ENCODE peak calls at places on chromosomes 12 and 14, in seven cellular contexts. One of them, this sample, is unnamed.

GRCh38 chr12:47094804-47095203 is 15.0 kb upstream of the AMIGO2 start:
- DNase-seq in T47D: no peak
- DNase-seq in fibroblast of lung: no peak
- DNase-seq in GM23338: no peak
- DNase-seq in NCI-H748 treated with DMSO at 0.1 percent for 48 hours: no peak
- DNase-seq in HFF-Myc: no peak
- DNase-seq in NCI-H774: peak
- DNase-seq in this sample: no peak

GRCh38 chr14:59687663-59688062 is 111.1 kb upstream of the CCDC175 start:
- DNase-seq in fibroblast of lung: no peak
- DNase-seq in T47D: no peak
- DNase-seq in NCI-H748 treated with DMSO at 0.1 percent for 48 hours: no peak
- DNase-seq in HFF-Myc: no peak
- DNase-seq in NCI-H774: no peak
- DNase-seq in GM23338: no peak
- DNase-seq in this sample: no peak

GRCh38 chr12:79250186-79250585 is 385.6 kb downstream of the SYT1 start:
- DNase-seq in T47D: no peak
- DNase-seq in GM23338: no peak
- DNase-seq in NCI-H748 treated with DMSO at 0.1 percent for 48 hours: no peak
- DNase-seq in fibroblast of lung: peak
- DNase-seq in HFF-Myc: no peak
- DNase-seq in NCI-H774: no peak
- DNase-seq in this sample: no peak

GRCh38 chr12:22286569-22286968 is 47.9 kb downstream of the ST8SIA1 start:
- DNase-seq in NCI-H748 treated with DMSO at 0.1 percent for 48 hours: no peak
- DNase-seq in T47D: no peak
- DNase-seq in NCI-H774: no peak
- DNase-seq in GM23338: no peak
- DNase-seq in HFF-Myc: peak
- DNase-seq in fibroblast of lung: peak
- DNase-seq in this sample: no peak

GRCh38 chr14:59629384-59630158 is 53.0 kb upstream of the CCDC175 start:
- DNase-seq in NCI-H748 treated with DMSO at 0.1 percent for 48 hours: peak
- DNase-seq in T47D: no peak
- DNase-seq in NCI-H774: no peak
- DNase-seq in HFF-Myc: no peak
- DNase-seq in fibroblast of lung: no peak
- DNase-seq in GM23338: peak
- DNase-seq in this sample: no peak

GRCh38 chr12:13597166-13597565 is 384.2 kb downstream of the GRIN2B start:
- DNase-seq in HFF-Myc: no peak
- DNase-seq in T47D: no peak
- DNase-seq in NCI-H748 treated with DMSO at 0.1 percent for 48 hours: no peak
- DNase-seq in fibroblast of lung: no peak
- DNase-seq in GM23338: no peak
- DNase-seq in NCI-H774: no peak
- DNase-seq in this sample: no peak

GRCh38 chr12:68886636-68887572 is 46.1 kb downstream of the CPM start:
- DNase-seq in T47D: no peak
- DNase-seq in NCI-H748 treated with DMSO at 0.1 percent for 48 hours: no peak
- DNase-seq in fibroblast of lung: no peak
- DNase-seq in GM23338: no peak
- DNase-seq in NCI-H774: no peak
- DNase-seq in HFF-Myc: no peak
- DNase-seq in this sample: no peak

GRCh38 chr14:53626771-53627170 is 329.9 kb downstream of the BMP4 start:
- DNase-seq in NCI-H774: no peak
- DNase-seq in NCI-H748 treated with DMSO at 0.1 percent for 48 hours: no peak
- DNase-seq in fibroblast of lung: no peak
- DNase-seq in T47D: no peak
- DNase-seq in GM23338: no peak
- DNase-seq in HFF-Myc: no peak
- DNase-seq in this sample: no peak

GRCh38 chr12:117321572-117321971 is 39.9 kb downstream of the NOS1 start:
- DNase-seq in HFF-Myc: no peak
- DNase-seq in NCI-H774: no peak
- DNase-seq in NCI-H748 treated with DMSO at 0.1 percent for 48 hours: no peak
- DNase-seq in T47D: no peak
- DNase-seq in GM23338: no peak
- DNase-seq in fibroblast of lung: no peak
- DNase-seq in this sample: no peak

GRCh38 chr12:106137456-106138278 is 1.1 kb downstream of the NUAK1 start:
- DNase-seq in HFF-Myc: no peak
- DNase-seq in NCI-H748 treated with DMSO at 0.1 percent for 48 hours: no peak
- DNase-seq in NCI-H774: no peak
- DNase-seq in GM23338: no peak
- DNase-seq in T47D: no peak
- DNase-seq in fibroblast of lung: no peak
- DNase-seq in this sample: no peak

GRCh38 chr14:89723930-89724915 is 230.3 kb downstream of the EFCAB11 start:
- DNase-seq in HFF-Myc: no peak
- DNase-seq in fibroblast of lung: no peak
- DNase-seq in NCI-H748 treated with DMSO at 0.1 percent for 48 hours: no peak
- DNase-seq in NCI-H774: no peak
- DNase-seq in T47D: peak
- DNase-seq in GM23338: no peak
- DNase-seq in this sample: no peak

GRCh38 chr14:85415015-85415712 is 114.8 kb upstream of the FLRT2 start:
- DNase-seq in NCI-H748 treated with DMSO at 0.1 percent for 48 hours: peak
- DNase-seq in fibroblast of lung: peak
- DNase-seq in T47D: peak
- DNase-seq in NCI-H774: no peak
- DNase-seq in HFF-Myc: peak
- DNase-seq in GM23338: peak
- DNase-seq in this sample: no peak

GRCh38 chr12:66196806-66197205 is 7.8 kb downstream of the IRAK3 start:
- DNase-seq in NCI-H774: no peak
- DNase-seq in GM23338: no peak
- DNase-seq in T47D: no peak
- DNase-seq in fibroblast of lung: no peak
- DNase-seq in NCI-H748 treated with DMSO at 0.1 percent for 48 hours: no peak
- DNase-seq in HFF-Myc: no peak
- DNase-seq in this sample: no peak

GRCh38 chr14:81668626-81669274 is 135.1 kb upstream of the SEL1L start:
- DNase-seq in T47D: no peak
- DNase-seq in GM23338: no peak
- DNase-seq in NCI-H748 treated with DMSO at 0.1 percent for 48 hours: no peak
- DNase-seq in NCI-H774: no peak
- DNase-seq in fibroblast of lung: no peak
- DNase-seq in HFF-Myc: no peak
- DNase-seq in this sample: no peak

GRCh38 chr12:2893007-2893406 is 2.3 kb downstream of the TULP3 start:
- DNase-seq in GM23338: no peak
- DNase-seq in NCI-H748 treated with DMSO at 0.1 percent for 48 hours: no peak
- DNase-seq in fibroblast of lung: peak
- DNase-seq in HFF-Myc: peak
- DNase-seq in NCI-H774: no peak
- DNase-seq in T47D: no peak
- DNase-seq in this sample: no peak

GRCh38 chr12:26744697-26745440 is 88.1 kb downstream of the ITPR2 start:
- DNase-seq in NCI-H774: no peak
- DNase-seq in HFF-Myc: no peak
- DNase-seq in T47D: no peak
- DNase-seq in GM23338: no peak
- DNase-seq in fibroblast of lung: no peak
- DNase-seq in NCI-H748 treated with DMSO at 0.1 percent for 48 hours: no peak
- DNase-seq in this sample: no peak

GRCh38 chr12:131229426-131230339 is 276.0 kb downstream of the ADGRD1 start:
- DNase-seq in T47D: no peak
- DNase-seq in NCI-H774: no peak
- DNase-seq in GM23338: peak
- DNase-seq in fibroblast of lung: no peak
- DNase-seq in NCI-H748 treated with DMSO at 0.1 percent for 48 hours: no peak
- DNase-seq in HFF-Myc: no peak
- DNase-seq in this sample: no peak

GRCh38 chr12:19894803-19895202 is 455.5 kb downstream of the AEBP2 start:
- DNase-seq in T47D: no peak
- DNase-seq in NCI-H774: no peak
- DNase-seq in NCI-H748 treated with DMSO at 0.1 percent for 48 hours: no peak
- DNase-seq in GM23338: no peak
- DNase-seq in fibroblast of lung: no peak
- DNase-seq in HFF-Myc: no peak
- DNase-seq in this sample: no peak

GRCh38 chr12:51269174-51270066 is 795 bp downstream of the SMAGP start:
- DNase-seq in NCI-H774: peak
- DNase-seq in NCI-H748 treated with DMSO at 0.1 percent for 48 hours: no peak
- DNase-seq in GM23338: peak
- DNase-seq in fibroblast of lung: peak
- DNase-seq in HFF-Myc: no peak
- DNase-seq in T47D: peak
- DNase-seq in this sample: no peak

GRCh38 chr12:105977256-105978051 is 161.3 kb downstream of the NUAK1 start:
- DNase-seq in NCI-H774: no peak
- DNase-seq in HFF-Myc: peak
- DNase-seq in T47D: no peak
- DNase-seq in fibroblast of lung: peak
- DNase-seq in GM23338: no peak
- DNase-seq in NCI-H748 treated with DMSO at 0.1 percent for 48 hours: no peak
- DNase-seq in this sample: no peak

GRCh38 chr14:23379331-23380196 is 2.7 kb downstream of the CMTM5 start:
- DNase-seq in T47D: peak
- DNase-seq in NCI-H774: peak
- DNase-seq in fibroblast of lung: peak
- DNase-seq in GM23338: peak
- DNase-seq in NCI-H748 treated with DMSO at 0.1 percent for 48 hours: peak
- DNase-seq in HFF-Myc: no peak
- DNase-seq in this sample: peak

GRCh38 chr14:35380794-35381193 is 23.8 kb downstream of the NFKBIA start:
- DNase-seq in GM23338: no peak
- DNase-seq in HFF-Myc: no peak
- DNase-seq in T47D: peak
- DNase-seq in NCI-H774: no peak
- DNase-seq in NCI-H748 treated with DMSO at 0.1 percent for 48 hours: no peak
- DNase-seq in fibroblast of lung: peak
- DNase-seq in this sample: no peak

GRCh38 chr14:102776761-102777710 is at the start of gene TRAF3:
- DNase-seq in NCI-H774: peak
- DNase-seq in T47D: peak
- DNase-seq in NCI-H748 treated with DMSO at 0.1 percent for 48 hours: peak
- DNase-seq in fibroblast of lung: peak
- DNase-seq in GM23338: peak
- DNase-seq in HFF-Myc: no peak
- DNase-seq in this sample: peak

GRCh38 chr12:110279976-110280783 is 867 bp upstream of the ATP2A2 start:
- DNase-seq in GM23338: peak
- DNase-seq in fibroblast of lung: no peak
- DNase-seq in NCI-H774: peak
- DNase-seq in NCI-H748 treated with DMSO at 0.1 percent for 48 hours: peak
- DNase-seq in HFF-Myc: no peak
- DNase-seq in T47D: peak
- DNase-seq in this sample: peak

GRCh38 chr14:104804481-104805325 is 3.8 kb downstream of the ZBTB42 start:
- DNase-seq in NCI-H748 treated with DMSO at 0.1 percent for 48 hours: no peak
- DNase-seq in GM23338: no peak
- DNase-seq in T47D: no peak
- DNase-seq in fibroblast of lung: no peak
- DNase-seq in NCI-H774: no peak
- DNase-seq in HFF-Myc: no peak
- DNase-seq in this sample: no peak

GRCh38 chr12:6343518-6343917 is 1.6 kb upstream of the TNFRSF1A start:
- DNase-seq in NCI-H774: no peak
- DNase-seq in T47D: no peak
- DNase-seq in GM23338: no peak
- DNase-seq in NCI-H748 treated with DMSO at 0.1 percent for 48 hours: no peak
- DNase-seq in HFF-Myc: no peak
- DNase-seq in fibroblast of lung: no peak
- DNase-seq in this sample: no peak

GRCh38 chr12:11830298-11830937 is 180.9 kb downstream of the ETV6 start:
- DNase-seq in fibroblast of lung: no peak
- DNase-seq in NCI-H774: no peak
- DNase-seq in T47D: no peak
- DNase-seq in GM23338: no peak
- DNase-seq in NCI-H748 treated with DMSO at 0.1 percent for 48 hours: no peak
- DNase-seq in HFF-Myc: no peak
- DNase-seq in this sample: no peak

GRCh38 chr14:105046891-105047282 is 18.3 kb downstream of the GPR132 start:
- DNase-seq in NCI-H748 treated with DMSO at 0.1 percent for 48 hours: no peak
- DNase-seq in HFF-Myc: no peak
- DNase-seq in GM23338: no peak
- DNase-seq in T47D: no peak
- DNase-seq in NCI-H774: no peak
- DNase-seq in fibroblast of lung: no peak
- DNase-seq in this sample: no peak

GRCh38 chr12:112992541-112993398 is 14.5 kb downstream of the OAS2 start:
- DNase-seq in HFF-Myc: peak
- DNase-seq in fibroblast of lung: peak
- DNase-seq in NCI-H774: peak
- DNase-seq in NCI-H748 treated with DMSO at 0.1 percent for 48 hours: peak
- DNase-seq in T47D: peak
- DNase-seq in GM23338: peak
- DNase-seq in this sample: peak

GRCh38 chr12:19200261-19200660 is 70.7 kb downstream of the PLEKHA5 start:
- DNase-seq in T47D: no peak
- DNase-seq in NCI-H774: no peak
- DNase-seq in fibroblast of lung: no peak
- DNase-seq in NCI-H748 treated with DMSO at 0.1 percent for 48 hours: no peak
- DNase-seq in HFF-Myc: no peak
- DNase-seq in GM23338: no peak
- DNase-seq in this sample: no peak

GRCh38 chr12:113154351-113154973 is 4.9 kb downstream of the CFAP73 start:
- DNase-seq in NCI-H774: peak
- DNase-seq in GM23338: peak
- DNase-seq in T47D: no peak
- DNase-seq in fibroblast of lung: peak
- DNase-seq in HFF-Myc: no peak
- DNase-seq in NCI-H748 treated with DMSO at 0.1 percent for 48 hours: no peak
- DNase-seq in this sample: no peak

GRCh38 chr12:64253356-64253755 is 31.3 kb upstream of the KICS2 start:
- DNase-seq in GM23338: no peak
- DNase-seq in fibroblast of lung: no peak
- DNase-seq in NCI-H774: no peak
- DNase-seq in T47D: no peak
- DNase-seq in NCI-H748 treated with DMSO at 0.1 percent for 48 hours: no peak
- DNase-seq in HFF-Myc: no peak
- DNase-seq in this sample: no peak

GRCh38 chr12:115010324-115010995 is 326.5 kb upstream of the TBX3 start:
- DNase-seq in NCI-H748 treated with DMSO at 0.1 percent for 48 hours: no peak
- DNase-seq in T47D: no peak
- DNase-seq in NCI-H774: no peak
- DNase-seq in GM23338: no peak
- DNase-seq in fibroblast of lung: no peak
- DNase-seq in HFF-Myc: no peak
- DNase-seq in this sample: no peak

GRCh38 chr14:71474866-71475265 is 457.4 kb upstream of the RGS6 start:
- DNase-seq in fibroblast of lung: no peak
- DNase-seq in HFF-Myc: no peak
- DNase-seq in T47D: no peak
- DNase-seq in GM23338: no peak
- DNase-seq in NCI-H774: no peak
- DNase-seq in NCI-H748 treated with DMSO at 0.1 percent for 48 hours: no peak
- DNase-seq in this sample: no peak

GRCh38 chr14:105026033-105026785 is 5.3 kb upstream of the CDCA4 start:
- DNase-seq in NCI-H748 treated with DMSO at 0.1 percent for 48 hours: no peak
- DNase-seq in GM23338: no peak
- DNase-seq in T47D: no peak
- DNase-seq in HFF-Myc: no peak
- DNase-seq in NCI-H774: no peak
- DNase-seq in fibroblast of lung: no peak
- DNase-seq in this sample: no peak

GRCh38 chr12:54734196-54734950 is 86.2 kb upstream of the DCD start:
- DNase-seq in HFF-Myc: no peak
- DNase-seq in T47D: no peak
- DNase-seq in GM23338: no peak
- DNase-seq in NCI-H748 treated with DMSO at 0.1 percent for 48 hours: no peak
- DNase-seq in fibroblast of lung: no peak
- DNase-seq in NCI-H774: no peak
- DNase-seq in this sample: no peak

GRCh38 chr12:1851126-1851791 is 30.9 kb downstream of the LRTM2 start:
- DNase-seq in fibroblast of lung: peak
- DNase-seq in NCI-H774: no peak
- DNase-seq in GM23338: no peak
- DNase-seq in T47D: no peak
- DNase-seq in HFF-Myc: peak
- DNase-seq in NCI-H748 treated with DMSO at 0.1 percent for 48 hours: no peak
- DNase-seq in this sample: no peak

This sample was measured in central memory CD8-positive, alpha-beta T cell.